ENCODE peak calls at places on chromosomes 7 and 10, in eight cellular contexts. J is RPMI7951, V is H54, O is left cardiac atrium, S is NCI-H1092 treated with DMSO at 0.1 percent for 48 hours, K is AG08395, W is nephron progenitor cell, Y is head of caudate nucleus. F is an unnamed sample.

GRCh38 chr10:17802966-17803365 is 6.2 kb upstream of the MRC1 start:
- DNase-seq in J (no peak), V (no peak), O (no peak), S (no peak), K (no peak), W (no peak), Y (no peak), F (no peak)

GRCh38 chr10:102669206-102670064 is 25.2 kb downstream of the TRIM8 start:
- DNase-seq in J (peak; percentile 76), V (peak; percentile 78), O (peak; percentile 68), S (no peak), K (peak; percentile 86), W (peak; percentile 28), Y (no peak), F (no peak)

GRCh38 chr7:110007316-110007910 is 1083.5 kb upstream of the LRRN3 start:
- DNase-seq in J (no peak), V (no peak), O (no peak), S (no peak), K (no peak), W (no peak), Y (no peak), F (peak; percentile 72)

GRCh38 chr7:132451161-132451560 is 125.1 kb downstream of the PLXNA4 start:
- DNase-seq in J (no peak), V (no peak), O (no peak), S (no peak), K (no peak), W (no peak), Y (no peak), F (no peak)

GRCh38 chr10:71725998-71726672 is 6.6 kb upstream of the C10orf105 start:
- DNase-seq in J (peak; percentile 31), V (peak; percentile 61), O (no peak), S (no peak), K (peak; percentile 42), W (peak; percentile 48), Y (no peak), F (no peak)

GRCh38 chr10:44259090-44259874 is 125.6 kb downstream of the CXCL12 start:
- DNase-seq in J (no peak), V (no peak), O (no peak), S (no peak), K (no peak), W (no peak), Y (no peak), F (no peak)

GRCh38 chr7:86653919-86654659 is 10.4 kb downstream of the GRM3 start:
- DNase-seq in J (no peak), V (no peak), O (peak; percentile 34), S (no peak), K (no peak), W (no peak), Y (peak; percentile 50), F (no peak)

GRCh38 chr10:97499561-97500296 is 1.0 kb downstream of the UBTD1 start:
- DNase-seq in J (peak; percentile 62), V (peak; percentile 59), O (peak; percentile 86), S (no peak), K (peak; percentile 56), W (peak; percentile 60), Y (peak; percentile 44), F (no peak)

GRCh38 chr7:124723012-124723411 is 42.6 kb downstream of the GPR37 start:
- DNase-seq in J (no peak), V (peak; percentile 11), O (no peak), S (no peak), K (peak; percentile 68), W (no peak), Y (no peak), F (peak; percentile 6)

GRCh38 chr10:36736311-36736710 is 389.1 kb upstream of the ANKRD30A start:
- DNase-seq in J (no peak), V (no peak), O (no peak), S (no peak), K (no peak), W (no peak), Y (no peak), F (no peak)

GRCh38 chr10:113058175-113058961 is 108.3 kb downstream of the TCF7L2 start:
- DNase-seq in J (peak; percentile 56), V (no peak), O (no peak), S (peak; percentile 68), K (peak; percentile 64), W (no peak), Y (no peak), F (no peak)

GRCh38 chr7:123769371-123769770 is 20.6 kb upstream of the WASL start:
- DNase-seq in J (peak; percentile 88), V (peak; percentile 78), O (peak; percentile 39), S (no peak), K (peak; percentile 41), W (no peak), Y (no peak), F (peak; percentile 51)

GRCh38 chr7:128025380-128025779 is 5.9 kb downstream of the LRRC4 start:
- DNase-seq in J (no peak), V (no peak), O (no peak), S (no peak), K (no peak), W (no peak), Y (no peak), F (no peak)

GRCh38 chr7:101933685-101934084 is 116.3 kb downstream of the CUX1 start:
- DNase-seq in J (no peak), V (no peak), O (no peak), S (no peak), K (no peak), W (no peak), Y (no peak), F (no peak)

GRCh38 chr10:52308251-52309031 is 5.6 kb upstream of the DKK1 start:
- DNase-seq in J (peak; percentile 54), V (no peak), O (peak; percentile 55), S (peak; percentile 11), K (peak; percentile 78), W (peak; percentile 74), Y (peak; percentile 62), F (peak; percentile 64)

GRCh38 chr10:23886355-23886754 is 322.6 kb upstream of the KIAA1217 start:
- DNase-seq in J (no peak), V (no peak), O (no peak), S (no peak), K (no peak), W (no peak), Y (no peak), F (no peak)

GRCh38 chr10:84267503-84268126 is 22.8 kb downstream of the RGR start:
- DNase-seq in J (peak; percentile 37), V (peak; percentile 56), O (peak; percentile 52), S (no peak), K (peak; percentile 39), W (peak; percentile 50), Y (peak; percentile 64), F (peak; percentile 46)

GRCh38 chr7:36742911-36743775 is 18.8 kb upstream of the AOAH start:
- DNase-seq in J (no peak), V (no peak), O (no peak), S (no peak), K (no peak), W (no peak), Y (no peak), F (no peak)

GRCh38 chr7:123666492-123666891 is 10.8 kb downstream of the LMOD2 start:
- DNase-seq in J (no peak), V (no peak), O (no peak), S (no peak), K (no peak), W (no peak), Y (no peak), F (peak; percentile 97)

GRCh38 chr7:12584940-12585339 is 14.4 kb downstream of the SCIN start:
- DNase-seq in J (no peak), V (no peak), O (no peak), S (no peak), K (peak; percentile 13), W (no peak), Y (no peak), F (no peak)

GRCh38 chr10:60816624-60817023 is 38.3 kb downstream of the CDK1 start:
- DNase-seq in J (peak; percentile 72), V (peak; percentile 35), O (no peak), S (peak; percentile 29), K (peak; percentile 83), W (peak; percentile 48), Y (no peak), F (peak; percentile 73)

GRCh38 chr7:149559711-149560110 is 62.1 kb upstream of the ZNF746 start:
- DNase-seq in J (peak; percentile 52), V (no peak), O (no peak), S (no peak), K (peak; percentile 71), W (no peak), Y (no peak), F (no peak)

GRCh38 chr10:52768114-52768532 is 4.5 kb downstream of the MBL2 start:
- DNase-seq in J (peak; percentile 57), V (no peak), O (no peak), S (no peak), K (no peak), W (no peak), Y (no peak), F (no peak)

GRCh38 chr7:39650676-39651075 is 27.3 kb downstream of the RALA start:
- DNase-seq in J (peak; percentile 55), V (no peak), O (peak; percentile 32), S (no peak), K (peak; percentile 83), W (no peak), Y (no peak), F (no peak)

GRCh38 chr10:1074748-1075358 is 18.7 kb downstream of the WDR37 start:
- DNase-seq in J (no peak), V (no peak), O (no peak), S (no peak), K (no peak), W (no peak), Y (peak; percentile 60), F (no peak)

GRCh38 chr10:31774291-31774900 is 154.2 kb downstream of the ARHGAP12 start:
- DNase-seq in J (no peak), V (no peak), O (no peak), S (peak; percentile 44), K (no peak), W (no peak), Y (no peak), F (peak; percentile 57)

GRCh38 chr10:69321865-69322264 is 43.6 kb downstream of the HK1 start:
- DNase-seq in J (peak; percentile 71), V (no peak), O (no peak), S (no peak), K (no peak), W (no peak), Y (no peak), F (peak; percentile 30)

GRCh38 chr7:136058561-136058960 is 81.4 kb upstream of the MTPN start:
- DNase-seq in J (no peak), V (no peak), O (no peak), S (no peak), K (no peak), W (no peak), Y (no peak), F (peak; percentile 67)

GRCh38 chr10:48496831-48497792 is 107.8 kb downstream of the ARHGAP22 start:
- DNase-seq in J (peak; percentile 78), V (peak; percentile 80), O (no peak), S (no peak), K (peak; percentile 87), W (no peak), Y (no peak), F (peak; percentile 15)

GRCh38 chr10:63286340-63286739 is 153.2 kb downstream of the NRBF2 start:
- DNase-seq in J (peak; percentile 7), V (no peak), O (no peak), S (no peak), K (no peak), W (no peak), Y (no peak), F (no peak)

GRCh38 chr7:32536585-32536984 is 41.3 kb downstream of the AVL9 start:
- DNase-seq in J (peak; percentile 90), V (peak; percentile 60), O (no peak), S (no peak), K (peak; percentile 55), W (no peak), Y (no peak), F (no peak)

GRCh38 chr7:129887865-129888264 is 64.9 kb downstream of the UBE2H start:
- DNase-seq in J (no peak), V (no peak), O (no peak), S (no peak), K (no peak), W (no peak), Y (no peak), F (no peak)

GRCh38 chr7:76300210-76300731 is 2.2 kb upstream of the HSPB1 start:
- DNase-seq in J (peak; percentile 60), V (no peak), O (no peak), S (no peak), K (no peak), W (no peak), Y (no peak), F (peak; percentile 88)

GRCh38 chr10:111211756-111212155 is 134.9 kb downstream of the ADRA2A start:
- DNase-seq in J (no peak), V (peak; percentile 8), O (no peak), S (no peak), K (peak; percentile 39), W (no peak), Y (no peak), F (no peak)

F was measured in NCI-H69.